ENCODE peak calls at places on chromosomes 13 and 19, in eight cellular contexts. T is thoracic aorta, S is spleen, V is WTC11, Q is fibroblast of the aortic adventitia, F is progenitor cell of endocrine pancreas, X is kidney, B is fibroblast of lung. E is an unnamed sample.

GRCh38 chr13:77230560-77230959 is 96.3 kb downstream of the MYCBP2 start:
- DNase-seq in V (no peak), B (no peak), X (no peak), T (no peak), Q (no peak), S (no peak), F (no peak), E (no peak)

GRCh38 chr13:45367358-45367757 is 26.4 kb upstream of the TPT1 start:
- DNase-seq in T (peak), S (peak), V (no peak), Q (peak), B (peak), F (no peak), X (peak), E (peak)

GRCh38 chr19:45179063-45179847 is 671 bp downstream of the BLOC1S3 start:
- DNase-seq in B (no peak), S (peak), V (no peak), X (no peak), T (no peak), F (no peak), Q (peak), E (peak)

GRCh38 chr19:4678881-4679379 is 8.8 kb upstream of the MYDGF start:
- DNase-seq in Q (no peak), V (peak), S (no peak), B (peak), F (no peak), T (no peak), X (no peak), E (peak)

GRCh38 chr13:79782541-79783216 is 301.7 kb downstream of the NDFIP2 start:
- DNase-seq in B (peak), T (no peak), V (peak), S (peak), F (peak), Q (peak), X (peak), E (peak)

GRCh38 chr13:111449041-111449440 is 128.6 kb downstream of the TEX29 start:
- DNase-seq in F (no peak), Q (no peak), V (no peak), X (no peak), T (no peak), S (no peak), B (no peak), E (no peak)

GRCh38 chr13:81609335-81609734 is 1268.4 kb upstream of the SPRY2 start:
- DNase-seq in V (no peak), X (no peak), Q (no peak), B (no peak), F (no peak), T (no peak), S (no peak), E (no peak)

GRCh38 chr19:28296506-28296905 is 916.4 kb downstream of the UQCRFS1 start:
- DNase-seq in F (no peak), V (no peak), Q (peak), X (no peak), B (no peak), S (no peak), T (no peak), E (no peak)

GRCh38 chr13:38582133-38582532 is 104.7 kb upstream of the FREM2 start:
- DNase-seq in B (peak), S (no peak), Q (peak), F (no peak), V (no peak), T (no peak), X (no peak), E (peak)

GRCh38 chr19:33723512-33723911 is 73.2 kb upstream of the KCTD15 start:
- DNase-seq in B (no peak), F (no peak), S (peak), V (no peak), T (no peak), Q (no peak), X (no peak), E (no peak)

GRCh38 chr19:35090160-35090794 is 25.3 kb upstream of the FXYD3 start:
- DNase-seq in T (no peak), B (peak), V (peak), Q (peak), F (peak), X (no peak), S (no peak), E (peak)

GRCh38 chr13:28505543-28506135 is 10.7 kb upstream of the FLT1 start:
- DNase-seq in B (no peak), X (no peak), V (no peak), T (no peak), F (no peak), Q (no peak), S (peak), E (peak)

GRCh38 chr13:23718916-23719470 is 148.8 kb downstream of the TNFRSF19 start:
- DNase-seq in F (no peak), X (no peak), B (peak), Q (no peak), T (no peak), S (no peak), V (no peak), E (no peak)

GRCh38 chr13:20544186-20544914 is 18.7 kb upstream of the CRYL1 start:
- DNase-seq in T (no peak), B (no peak), Q (no peak), S (no peak), V (no peak), X (no peak), F (no peak), E (no peak)

GRCh38 chr19:38337360-38337653 is 1.7 kb downstream of the CATSPERG start:
- DNase-seq in V (no peak), F (no peak), X (no peak), B (no peak), T (no peak), Q (no peak), S (no peak), E (no peak)

GRCh38 chr19:50896591-50897190 is 14.5 kb downstream of the KLK4 start:
- DNase-seq in S (peak), V (no peak), B (peak), Q (peak), F (no peak), X (no peak), T (no peak), E (peak)

GRCh38 chr19:13195678-13196077 is 45.5 kb downstream of the IER2 start:
- DNase-seq in V (peak), B (no peak), S (peak), T (no peak), Q (no peak), X (no peak), F (no peak), E (peak)

GRCh38 chr13:94196426-94196825 is 283.1 kb downstream of the DCT start:
- DNase-seq in S (no peak), Q (no peak), X (no peak), B (peak), T (no peak), V (no peak), F (no peak), E (peak)

GRCh38 chr13:94195715-94196114 is 283.8 kb downstream of the DCT start:
- DNase-seq in Q (peak), V (no peak), X (no peak), S (no peak), T (no peak), F (no peak), B (peak), E (peak)

GRCh38 chr13:94188173-94188869 is 291.2 kb downstream of the DCT start:
- DNase-seq in T (no peak), X (no peak), Q (no peak), F (no peak), V (no peak), S (no peak), B (no peak), E (no peak)

GRCh38 chr13:94192576-94192975 is 286.9 kb downstream of the DCT start:
- DNase-seq in F (no peak), Q (peak), B (peak), V (peak), T (no peak), X (no peak), S (no peak), E (peak)
- TF ChIP-seq CTCF in F (peak), Q (peak), B (peak), V (peak), T (peak), X (peak), S (no peak), E (peak)

GRCh38 chr19:6868341-6868740 is 19.0 kb upstream of the ADGRE1 start:
- DNase-seq in X (no peak), B (no peak), T (no peak), V (no peak), Q (no peak), F (no peak), S (peak), E (no peak)
- TF ChIP-seq CTCF in X (no peak), B (no peak), T (no peak), V (no peak), Q (no peak), F (no peak), S (no peak), E (no peak)

GRCh38 chr19:23686622-23687423 is at the start of gene ZNF675:
- DNase-seq in S (peak), B (peak), V (peak), Q (peak), X (peak), T (peak), F (peak), E (peak)
- TF ChIP-seq CTCF in S (no peak), B (no peak), V (no peak), Q (no peak), X (no peak), T (no peak), F (no peak), E (no peak)

GRCh38 chr13:112616586-112617381 is 28.8 kb upstream of the TUBGCP3 start:
- DNase-seq in F (no peak), Q (peak), X (peak), S (peak), B (peak), T (no peak), V (peak), E (peak)
- TF ChIP-seq CTCF in F (peak), Q (peak), X (peak), S (peak), B (peak), T (peak), V (peak), E (peak)

E was measured in epithelial cell of esophagus.